ENCODE peak calls at places on chromosomes 11 and 22, in four cellular contexts. I is Peyer's patch, Q is body of pancreas, O is sigmoid colon. V is an unnamed sample.

GRCh38 chr22:23243006-23243573 is 62.8 kb downstream of the BCR start:
- DNase-seq in I (peak), O (no peak), Q (no peak), V (no peak)

GRCh38 chr22:49763138-49763537 is 64.5 kb downstream of the BRD1 start:
- DNase-seq in O (no peak), Q (no peak), I (no peak), V (no peak)

GRCh38 chr22:37119872-37120271 is 10.4 kb upstream of the TMPRSS6 start:
- DNase-seq in I (no peak), Q (no peak), O (no peak), V (no peak)

GRCh38 chr11:74069146-74070046 is 60.5 kb upstream of the UCP3 start:
- DNase-seq in O (no peak), I (no peak), Q (peak), V (no peak)

GRCh38 chr11:71462726-71463125 is 9.7 kb downstream of the NADSYN1 start:
- DNase-seq in I (no peak), Q (no peak), O (no peak), V (no peak)

GRCh38 chr11:16989554-16989953 is 24.7 kb downstream of the PLEKHA7 start:
- DNase-seq in Q (no peak), O (no peak), I (no peak), V (no peak)

GRCh38 chr11:131889146-131889577 is 518.7 kb downstream of the NTM start:
- DNase-seq in I (no peak), Q (no peak), O (no peak), V (no peak)

GRCh38 chr22:29825578-29825977 is 12.5 kb downstream of the ASCC2 start:
- DNase-seq in O (no peak), Q (no peak), I (no peak), V (no peak)

GRCh38 chr11:130198964-130199363 is 39.4 kb downstream of the ST14 start:
- DNase-seq in Q (no peak), O (no peak), I (no peak), V (no peak)

GRCh38 chr11:69950120-69950519 is 128.0 kb upstream of the ANO1 start:
- DNase-seq in Q (no peak), I (no peak), O (no peak), V (no peak)

GRCh38 chr11:5618807-5619206 is 6.0 kb upstream of the TRIM34 start:
- DNase-seq in I (no peak), O (no peak), Q (no peak), V (peak)

GRCh38 chr11:112159098-112159761 is 4.7 kb downstream of the IL18 start:
- DNase-seq in O (no peak), I (no peak), Q (no peak), V (no peak)

GRCh38 chr11:128940603-128941002 is 2.1 kb downstream of the TP53AIP1 start:
- DNase-seq in I (no peak), Q (no peak), O (no peak), V (no peak)

GRCh38 chr11:76999597-76999996 is 34.6 kb upstream of the B3GNT6 start:
- DNase-seq in O (no peak), I (no peak), Q (no peak), V (no peak)

GRCh38 chr22:47190276-47190956 is 428.0 kb downstream of the TBC1D22A start:
- DNase-seq in Q (no peak), O (peak), I (no peak), V (no peak)

GRCh38 chr11:8318536-8318935 is 54.9 kb upstream of the LMO1 start:
- DNase-seq in O (peak), Q (peak), I (no peak), V (no peak)

GRCh38 chr11:31940396-31941037 is 129.4 kb upstream of the PAX6 start:
- DNase-seq in O (no peak), Q (peak), I (no peak), V (no peak)

GRCh38 chr11:32006799-32007388 is 84.0 kb upstream of the RCN1 start:
- DNase-seq in Q (peak), I (no peak), O (no peak), V (peak)

GRCh38 chr11:70333206-70333605 is 62.7 kb downstream of the PPFIA1 start:
- DNase-seq in Q (no peak), I (no peak), O (no peak), V (no peak)

GRCh38 chr11:47264119-47264915 is 5.6 kb upstream of the MADD start:
- DNase-seq in O (no peak), I (no peak), Q (no peak), V (no peak)

GRCh38 chr11:121240650-121241299 is 51.8 kb upstream of the SC5D start:
- DNase-seq in Q (no peak), I (no peak), O (no peak), V (no peak)

GRCh38 chr11:1198766-1199688 is 23.8 kb upstream of the MUC5B start:
- DNase-seq in Q (no peak), I (no peak), O (peak), V (no peak)

GRCh38 chr11:71206186-71206585 is 46.2 kb downstream of the SHANK2 start:
- DNase-seq in Q (peak), I (no peak), O (peak), V (no peak)

GRCh38 chr22:37633693-37634504 is 5.6 kb upstream of the SH3BP1 start:
- DNase-seq in Q (peak), O (peak), I (peak), V (peak)

GRCh38 chr11:114080219-114080618 is 20.7 kb downstream of the ZBTB16 start:
- DNase-seq in O (peak), Q (no peak), I (peak), V (no peak)

GRCh38 chr22:37675930-37676571 is 615 bp downstream of the LGALS1 start:
- DNase-seq in Q (peak), O (peak), I (peak), V (no peak)

GRCh38 chr11:66636411-66636810 is 2.1 kb upstream of the RBM4 start:
- DNase-seq in Q (no peak), O (no peak), I (no peak), V (no peak)

GRCh38 chr22:44247346-44247745 is 65.4 kb downstream of the SHISAL1 start:
- DNase-seq in I (no peak), Q (no peak), O (no peak), V (no peak)

GRCh38 chr11:66337103-66337899 is 1.1 kb upstream of the RIN1 start:
- DNase-seq in O (peak), Q (no peak), I (no peak), V (no peak)

GRCh38 chr11:17013548-17014320 is 480 bp downstream of the PLEKHA7 start:
- DNase-seq in I (no peak), O (peak), Q (peak), V (no peak)

GRCh38 chr22:50209893-50210292 is 9.1 kb downstream of the SELENOO start:
- DNase-seq in I (peak), Q (peak), O (peak), V (peak)

GRCh38 chr11:9687736-9688494 is 24.0 kb downstream of the SWAP70 start:
- DNase-seq in Q (peak), I (no peak), O (no peak), V (no peak)

GRCh38 chr11:79393362-79394043 is 47.3 kb downstream of the TENM4 start:
- DNase-seq in O (no peak), Q (peak), I (no peak), V (no peak)

GRCh38 chr11:34264266-34265110 is 93.3 kb downstream of the ABTB2 start:
- DNase-seq in O (no peak), Q (no peak), I (no peak), V (no peak)

GRCh38 chr11:62502030-62502730 is 44.4 kb downstream of the AHNAK start:
- DNase-seq in Q (no peak), I (no peak), O (no peak), V (no peak)

GRCh38 chr22:40107756-40108437 is 69.8 kb upstream of the TNRC6B start:
- DNase-seq in Q (peak), O (no peak), I (no peak), V (peak)

GRCh38 chr11:16981651-16982194 is 32.5 kb downstream of the PLEKHA7 start:
- DNase-seq in I (no peak), Q (peak), O (no peak), V (peak)

GRCh38 chr11:95764267-95764898 is 25.2 kb downstream of the FAM76B start:
- DNase-seq in I (no peak), O (no peak), Q (no peak), V (no peak)

GRCh38 chr11:12143461-12144258 is 33.3 kb downstream of the MICAL2 start:
- DNase-seq in I (no peak), O (no peak), Q (no peak), V (no peak)

GRCh38 chr11:126451211-126451802 is 95.8 kb downstream of the ST3GAL4 start:
- DNase-seq in I (no peak), Q (no peak), O (no peak), V (no peak)

GRCh38 chr11:92206441-92206840 is 18.2 kb upstream of the FAT3 start:
- DNase-seq in I (no peak), O (no peak), Q (no peak), V (no peak)
- TF ChIP-seq POLR2A in I (no peak), O (no peak), Q (no peak), V (no peak)

GRCh38 chr22:20016734-20017621 is at the start of gene ARVCF:
- DNase-seq in I (peak), O (peak), Q (peak), V (peak)
- TF ChIP-seq POLR2A in I (no peak), O (no peak), Q (peak), V (no peak)

DNA sequence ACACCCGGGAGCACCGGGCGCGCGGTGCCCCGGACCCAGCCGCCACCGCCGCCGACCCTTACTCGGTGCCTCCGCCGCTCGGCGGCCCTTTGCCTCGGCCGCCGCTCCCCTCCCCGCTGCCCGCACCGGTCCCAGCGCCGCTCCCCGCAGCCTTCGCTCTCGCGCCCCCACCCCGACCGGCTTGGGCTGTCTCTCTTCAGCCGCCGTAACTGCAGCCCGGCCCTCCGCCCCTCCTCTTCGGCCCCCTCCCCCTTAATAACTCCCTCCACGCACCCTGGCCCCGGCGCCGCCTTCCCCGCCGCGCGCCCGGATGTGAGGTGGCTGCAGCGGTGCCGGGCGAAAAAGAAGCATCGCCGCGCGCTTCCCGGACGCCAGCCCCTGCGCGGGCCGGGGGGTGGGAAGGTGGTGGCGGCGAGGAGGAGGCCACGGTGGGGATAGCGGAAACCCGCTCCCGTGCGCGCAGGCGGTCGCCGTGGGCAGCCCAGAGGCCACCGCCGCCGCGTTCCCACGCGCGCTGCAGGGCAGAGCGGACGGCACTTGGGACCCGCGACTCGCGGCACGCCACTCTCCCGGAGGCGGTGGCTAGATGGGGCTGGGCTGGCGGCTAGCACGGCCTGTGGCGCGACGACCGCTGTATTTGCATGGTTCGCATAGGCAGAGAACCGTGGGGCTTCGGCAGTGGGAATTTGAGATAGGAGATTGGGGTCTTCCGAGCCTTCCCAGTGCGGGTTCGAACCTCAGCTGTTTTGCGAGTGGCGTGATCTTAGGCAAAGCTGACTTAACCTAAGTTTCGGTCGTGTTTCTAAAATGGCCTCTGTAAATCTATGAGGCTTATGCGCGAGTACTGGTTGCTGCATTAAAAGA is at the start of gene EIF4ENIF1:
- DNase-seq in O (peak), Q (peak), I (peak), V (peak)
- TF ChIP-seq POLR2A in O (peak), Q (peak), I (peak), V (peak)

GRCh38 chr11:45906965-45907591 is at the start of gene FREY1:
- DNase-seq in Q (peak), O (no peak), I (no peak), V (no peak)
- TF ChIP-seq POLR2A in Q (no peak), O (no peak), I (no peak), V (no peak)

GRCh38 chr22:41998361-41999261 is at the start of gene WBP2NL:
- DNase-seq in O (peak), I (peak), Q (peak), V (no peak)
- TF ChIP-seq POLR2A in O (peak), I (peak), Q (peak), V (no peak)

GRCh38 chr11:75583710-75584658 is 21.9 kb downstream of the SERPINH1 start:
- DNase-seq in O (peak), Q (peak), I (peak), V (no peak)

GRCh38 chr11:75579841-75580240 is 17.8 kb downstream of the SERPINH1 start:
- DNase-seq in Q (no peak), I (no peak), O (no peak), V (no peak)

GRCh38 chr11:75582461-75582934 is 20.4 kb downstream of the SERPINH1 start:
- DNase-seq in O (no peak), I (no peak), Q (no peak), V (no peak)

GRCh38 chr11:75585271-75585670 is 23.2 kb downstream of the SERPINH1 start:
- DNase-seq in I (no peak), O (no peak), Q (no peak), V (no peak)

DNA sequence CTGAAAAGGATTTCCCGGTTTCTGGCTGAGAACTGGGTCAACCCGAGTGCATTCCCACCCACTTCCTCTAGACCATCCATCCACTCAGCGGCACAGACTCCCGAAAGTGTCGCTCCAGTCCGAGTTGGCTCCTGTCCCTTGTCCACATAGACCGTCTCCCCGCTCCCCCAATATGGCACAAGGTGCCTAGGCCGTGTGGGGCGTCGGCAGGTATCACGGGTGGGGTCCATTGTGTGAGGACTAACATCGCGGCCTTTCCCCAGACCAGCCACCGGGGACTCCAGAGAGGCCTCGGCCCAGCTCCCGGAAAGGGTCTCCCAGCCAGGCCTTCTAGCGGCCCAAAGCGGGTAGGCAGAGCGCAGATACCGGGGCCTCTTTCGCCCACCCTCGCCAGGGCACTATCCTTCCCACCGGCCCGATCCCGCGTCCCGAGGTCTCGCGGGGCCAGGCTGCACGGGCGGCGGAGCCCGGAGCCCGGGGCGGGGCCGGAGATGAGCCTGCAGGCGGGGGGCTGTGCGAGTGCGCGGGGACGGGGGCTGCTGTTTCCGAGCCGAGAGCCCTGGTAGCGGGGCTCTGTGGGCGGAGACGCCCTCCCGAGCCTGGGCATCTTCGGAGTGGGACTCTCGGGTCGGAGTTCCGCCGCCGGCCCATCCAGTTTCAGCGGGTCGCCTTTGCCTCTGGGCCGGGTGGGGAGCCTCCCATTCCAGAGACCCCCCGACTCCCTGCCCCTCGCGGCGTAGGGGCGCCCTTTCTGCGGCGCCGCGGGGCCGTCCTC is 21.1 kb downstream of the SERPINH1 start:
- DNase-seq in Q (peak), I (peak), O (peak), V (peak)
- TF ChIP-seq POLR2A in Q (peak), I (no peak), O (peak), V (peak)

DNA sequence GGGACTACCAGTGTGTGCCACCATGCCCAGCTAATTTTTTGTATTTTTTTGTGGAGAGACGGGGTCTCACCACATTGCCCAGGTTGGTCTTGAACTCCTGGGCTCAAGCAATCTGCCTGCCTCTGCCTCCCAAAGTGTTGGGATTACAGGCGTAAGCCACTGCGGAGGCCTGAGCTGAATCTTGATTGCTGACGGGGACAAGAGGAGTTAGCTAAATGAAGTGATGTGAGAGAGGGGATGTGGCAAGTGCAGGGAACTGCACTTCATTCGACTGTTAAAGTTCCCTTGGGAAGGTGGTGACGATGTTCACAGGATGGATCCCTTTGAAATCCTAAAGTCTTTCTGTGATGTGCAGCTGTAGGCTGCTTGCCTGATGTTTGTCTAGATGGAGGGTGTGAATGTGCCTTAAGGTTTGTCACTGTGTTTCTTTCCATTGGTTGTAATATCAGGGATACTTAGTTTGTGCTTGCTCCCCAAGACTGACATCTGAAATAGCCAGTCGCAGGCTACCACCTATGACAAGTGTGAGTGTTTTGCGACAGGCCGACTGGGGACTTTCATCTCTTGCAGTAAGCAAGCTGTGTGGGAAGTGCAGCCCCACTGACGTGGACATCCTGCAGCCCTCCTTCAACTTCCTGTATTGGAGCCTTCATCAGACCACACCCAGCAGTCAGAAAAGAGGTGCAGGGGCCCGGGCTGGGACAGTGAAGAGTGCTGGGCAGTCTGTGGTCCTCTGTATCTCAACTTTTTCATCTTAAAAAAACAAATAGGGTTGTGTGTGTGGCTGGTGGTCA is 19.6 kb upstream of the CCDC134 start:
- DNase-seq in I (peak), Q (peak), O (peak), V (no peak)
- TF ChIP-seq POLR2A in I (peak), Q (no peak), O (no peak), V (no peak)

DNA sequence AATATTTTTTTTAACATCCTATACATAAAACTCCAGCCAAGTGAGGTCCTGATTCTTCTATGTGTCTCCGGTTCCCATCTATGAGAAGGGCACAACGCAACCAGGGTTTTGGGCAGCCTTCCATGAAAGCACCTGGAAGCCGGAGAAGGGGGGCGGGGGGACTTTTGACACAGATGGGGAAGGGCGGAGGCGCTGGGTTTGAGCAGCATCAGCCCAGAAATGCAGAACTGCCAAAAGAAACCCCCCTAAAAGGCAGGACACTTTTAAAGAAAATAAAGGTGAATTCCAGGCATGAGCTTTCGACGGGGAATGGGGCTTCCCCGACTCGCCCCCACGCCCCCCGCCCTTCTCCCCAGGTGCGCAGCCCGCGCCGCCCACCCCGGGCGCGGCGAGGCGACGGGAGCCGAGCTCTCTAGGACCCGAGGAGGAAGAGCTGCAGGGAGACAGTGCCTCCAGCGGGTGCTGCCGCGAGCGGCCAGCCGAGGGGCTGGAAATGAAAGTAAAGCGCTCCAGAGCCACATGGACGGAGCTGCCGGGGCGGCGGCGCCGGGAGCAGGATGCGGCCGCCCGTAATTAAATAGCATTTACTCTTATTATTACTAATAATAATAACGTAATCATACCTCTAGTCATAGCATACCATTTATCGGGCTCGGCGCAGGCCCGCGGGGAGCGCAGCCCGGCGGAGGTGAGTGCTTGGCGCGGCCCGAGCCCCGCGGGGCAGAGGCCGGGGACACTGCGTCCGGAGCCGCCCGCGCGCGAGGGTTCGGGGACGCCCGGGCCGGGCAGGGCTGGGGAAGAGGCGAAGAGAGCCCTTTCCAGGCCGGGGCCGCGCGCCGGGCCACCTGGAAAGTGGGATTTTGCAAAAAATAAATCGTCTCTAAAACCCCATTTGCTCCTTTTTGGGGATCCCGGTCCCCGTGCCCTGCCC is at the start of gene ZC3H7B:
- DNase-seq in Q (peak), O (peak), I (peak), V (peak)
- TF ChIP-seq POLR2A in Q (peak), O (peak), I (peak), V (peak)